ENCODE peak calls at places on chromosomes 4 and X, in seven cellular contexts. M is HCEC 1CT; B is left cardiac atrium; W is heart right ventricle; U is stimulated activated CD4-positive, alpha-beta T cell treated with anti-CD3 and anti-CD28 coated beads, Interleukin-4, amount 100 ng/mL, for 24 hours; Y is IMR-90; H is MCF 10A. O is an unnamed sample.

GRCh38 chrX:3962511-3963350 is 249.3 kb upstream of the PRKX start:
- DNase-seq in M (no peak), B (no peak), W (no peak), U (no peak), Y (peak), H (peak), O (no peak)

GRCh38 chrX:46488712-46489111 is 56.5 kb downstream of the ZNF674 start:
- DNase-seq in M (no peak), B (no peak), W (no peak), U (no peak), Y (no peak), H (no peak), O (no peak)

GRCh38 chr4:171639540-171639939 is 173.7 kb upstream of the GALNTL6 start:
- DNase-seq in M (no peak), B (no peak), W (no peak), U (no peak), Y (no peak), H (no peak), O (no peak)

GRCh38 chr4:153014460-153014859 is 78.3 kb downstream of the FHDC1 start:
- DNase-seq in M (no peak), B (no peak), W (no peak), U (no peak), Y (peak), H (no peak), O (no peak)

GRCh38 chr4:16785800-16786527 is 112.5 kb downstream of the LDB2 start:
- DNase-seq in M (peak), B (no peak), W (no peak), U (no peak), Y (peak), H (no peak), O (no peak)

GRCh38 chr4:24405356-24405755 is 179.0 kb downstream of the DHX15 start:
- DNase-seq in M (no peak), B (no peak), W (no peak), U (no peak), Y (no peak), H (no peak), O (no peak)

GRCh38 chr4:109395694-109396093 is 37.9 kb upstream of the SEC24B start:
- DNase-seq in M (no peak), B (no peak), W (no peak), U (no peak), Y (no peak), H (no peak), O (no peak)

GRCh38 chrX:25523574-25523973 is 507.8 kb upstream of the ARX start:
- DNase-seq in M (no peak), B (no peak), W (peak), U (no peak), Y (peak), H (peak), O (no peak)

GRCh38 chr4:48025005-48025404 is 8.4 kb downstream of the NIPAL1 start:
- DNase-seq in M (no peak), B (no peak), W (no peak), U (no peak), Y (peak), H (no peak), O (no peak)

GRCh38 chr4:140085062-140085622 is 68.8 kb downstream of the MAML3 start:
- DNase-seq in M (no peak), B (no peak), W (no peak), U (no peak), Y (peak), H (no peak), O (no peak)

GRCh38 chrX:53374222-53374820 is 48.1 kb downstream of the SMC1A start:
- DNase-seq in M (peak), B (no peak), W (no peak), U (no peak), Y (peak), H (no peak), O (no peak)

GRCh38 chr4:183960021-183960420 is 54.9 kb downstream of the STOX2 start:
- DNase-seq in M (peak), B (peak), W (peak), U (no peak), Y (peak), H (peak), O (peak)

GRCh38 chr4:105399535-105400161 is 74.2 kb downstream of the PPA2 start:
- DNase-seq in M (peak), B (no peak), W (no peak), U (no peak), Y (peak), H (peak), O (no peak)

GRCh38 chr4:20474119-20474518 is 222.4 kb downstream of the SLIT2 start:
- DNase-seq in M (peak), B (no peak), W (no peak), U (no peak), Y (peak), H (peak), O (no peak)

GRCh38 chrX:24259544-24260240 is 54.2 kb downstream of the SUPT20HL2 start:
- DNase-seq in M (peak), B (no peak), W (peak), U (peak), Y (peak), H (peak), O (no peak)

GRCh38 chr4:89001647-89002518 is 55.1 kb downstream of the FAM13A start:
- DNase-seq in M (no peak), B (no peak), W (no peak), U (no peak), Y (no peak), H (no peak), O (no peak)

GRCh38 chr4:26207631-26208030 is 113.2 kb upstream of the RBPJ start:
- DNase-seq in M (no peak), B (no peak), W (no peak), U (no peak), Y (no peak), H (no peak), O (no peak)

GRCh38 chrX:41491267-41492004 is 44.3 kb downstream of the NYX start:
- DNase-seq in M (peak), B (no peak), W (no peak), U (no peak), Y (peak), H (peak), O (peak)

GRCh38 chr4:157447195-157447594 is 226.7 kb downstream of the GRIA2 start:
- DNase-seq in M (no peak), B (no peak), W (no peak), U (no peak), Y (no peak), H (peak), O (no peak)

GRCh38 chr4:13640149-13640671 is 12.7 kb upstream of the BOD1L1 start:
- DNase-seq in M (peak), B (no peak), W (no peak), U (no peak), Y (peak), H (peak), O (no peak)

GRCh38 chrX:66024570-66024969 is 15.3 kb downstream of the VSIG4 start:
- DNase-seq in M (no peak), B (no peak), W (no peak), U (no peak), Y (no peak), H (no peak), O (no peak)

GRCh38 chr4:126445596-126445995 is 1130.8 kb downstream of the FAT4 start:
- DNase-seq in M (no peak), B (no peak), W (no peak), U (no peak), Y (peak), H (no peak), O (no peak)

GRCh38 chrX:48956728-48957414 is 536 bp downstream of the OTUD5 start:
- DNase-seq in M (no peak), B (peak), W (peak), U (peak), Y (no peak), H (no peak), O (peak)

GRCh38 chr4:119302073-119302832 is 19.7 kb downstream of the FABP2 start:
- DNase-seq in M (no peak), B (no peak), W (no peak), U (no peak), Y (no peak), H (no peak), O (no peak)

GRCh38 chrX:149456476-149457245 is 48.4 kb downstream of the IDS start:
- DNase-seq in M (no peak), B (no peak), W (no peak), U (no peak), Y (no peak), H (no peak), O (no peak)

GRCh38 chrX:78105944-78106650 is 2.0 kb downstream of the PGK1 start:
- DNase-seq in M (no peak), B (no peak), W (no peak), U (no peak), Y (no peak), H (no peak), O (no peak)

GRCh38 chr4:32396504-32396903 is 1676.3 kb downstream of the PCDH7 start:
- DNase-seq in M (no peak), B (no peak), W (no peak), U (no peak), Y (no peak), H (no peak), O (no peak)

GRCh38 chr4:121256887-121257426 is 92.8 kb upstream of the TNIP3 start:
- DNase-seq in M (no peak), B (no peak), W (no peak), U (peak), Y (no peak), H (peak), O (no peak)

GRCh38 chrX:31126205-31126604 is 54.4 kb upstream of the FTHL17 start:
- DNase-seq in M (no peak), B (no peak), W (no peak), U (no peak), Y (peak), H (no peak), O (no peak)

GRCh38 chr4:156751486-156751885 is 220.1 kb downstream of the PDGFC start:
- DNase-seq in M (peak), B (no peak), W (no peak), U (no peak), Y (peak), H (peak), O (no peak)

GRCh38 chr4:84279678-84280077 is 219.4 kb downstream of the NKX6-1 start:
- DNase-seq in M (no peak), B (no peak), W (no peak), U (no peak), Y (no peak), H (peak), O (no peak)

GRCh38 chr4:84792366-84793301 is 173.9 kb downstream of the WDFY3 start:
- DNase-seq in M (no peak), B (no peak), W (no peak), U (no peak), Y (peak), H (no peak), O (no peak)

GRCh38 chrX:10569946-10570345 is 50.4 kb downstream of the MID1 start:
- DNase-seq in M (no peak), B (no peak), W (peak), U (no peak), Y (peak), H (no peak), O (no peak)

O was measured in psoas muscle.